ENCODE peak calls at places on chromosome X, in four cellular contexts. X is AG08395, P is SW480, U is AG04450. D is an unnamed sample.
A peak's percentile ranks its signal among the peaks of the same experiment; 100 is the strongest.

GRCh38 chrX:136168929-136169735 is 21.8 kb downstream of the FHL1 start:
- DNase-seq in X (peak; percentile 89), P (no peak), U (peak; percentile 90), D (peak; percentile 62)

GRCh38 chrX:629230-630006 is 1.2 kb upstream of the SHOX start:
- DNase-seq in X (no peak), P (no peak), U (no peak), D (no peak)

GRCh38 chrX:68995780-68996551 is 167.1 kb downstream of the EFNB1 start:
- DNase-seq in X (no peak), P (no peak), U (peak; percentile 48), D (no peak)

GRCh38 chrX:135389243-135389642 is 32.5 kb upstream of the SMIM10L2A start:
- DNase-seq in X (no peak), P (no peak), U (no peak), D (no peak)

GRCh38 chrX:136754641-136755040 is 26.1 kb downstream of the ARHGEF6 start:
- DNase-seq in X (peak; percentile 58), P (no peak), U (no peak), D (no peak)

GRCh38 chrX:42524374-42524773 is 253.6 kb downstream of the PPP1R2C start:
- DNase-seq in X (peak; percentile 33), P (peak; percentile 28), U (no peak), D (no peak)

GRCh38 chrX:115912372-115912897 is 258.1 kb upstream of the AGTR2 start:
- DNase-seq in X (no peak), P (no peak), U (no peak), D (no peak)

GRCh38 chrX:110317079-110317819 is 636 bp downstream of the AMMECR1 start:
- DNase-seq in X (no peak), P (peak; percentile 39), U (no peak), D (peak; percentile 16)

GRCh38 chrX:51336584-51336983 is 4.0 kb downstream of the NUDT10 start:
- DNase-seq in X (peak; percentile 59), P (peak; percentile 56), U (no peak), D (peak; percentile 38)

GRCh38 chrX:131693359-131693758 is 149.5 kb downstream of the OR13H1 start:
- DNase-seq in X (no peak), P (no peak), U (no peak), D (no peak)

D was measured in hepatic stellate cell.